ENCODE peak calls at places on chromosomes 5 and 9, in eight cellular contexts. One of them, this sample, is unnamed.

GRCh38 chr5:122385286-122385685 is 73.2 kb downstream of the SNCAIP start:
- DNase-seq in GM23248: no peak
- DNase-seq in neural progenitor cell: no peak
- DNase-seq in uterus: no peak
- DNase-seq in fibroblast of lung: no peak
- DNase-seq in colonic mucosa: no peak
- DNase-seq in CD8-positive, alpha-beta T cell: no peak
- DNase-seq in CD8-positive, alpha-beta memory T cell: no peak
- DNase-seq in this sample: no peak

GRCh38 chr5:176810687-176811501 is 535 bp downstream of the UNC5A start:
- DNase-seq in GM23248: peak; percentile 61
- DNase-seq in fibroblast of lung: peak; percentile 39
- DNase-seq in neural progenitor cell: no peak
- DNase-seq in CD8-positive, alpha-beta memory T cell: no peak
- DNase-seq in colonic mucosa: no peak
- DNase-seq in CD8-positive, alpha-beta T cell: no peak
- DNase-seq in uterus: no peak
- DNase-seq in this sample: peak; percentile 65

GRCh38 chr9:11204521-11204920 is 591.7 kb upstream of the PTPRD start:
- DNase-seq in fibroblast of lung: no peak
- DNase-seq in colonic mucosa: no peak
- DNase-seq in CD8-positive, alpha-beta memory T cell: no peak
- DNase-seq in uterus: no peak
- DNase-seq in CD8-positive, alpha-beta T cell: no peak
- DNase-seq in GM23248: no peak
- DNase-seq in neural progenitor cell: no peak
- DNase-seq in this sample: no peak

GRCh38 chr9:114078021-114078780 is at the start of gene AMBP:
- DNase-seq in fibroblast of lung: no peak
- DNase-seq in GM23248: no peak
- DNase-seq in CD8-positive, alpha-beta T cell: no peak
- DNase-seq in uterus: no peak
- DNase-seq in neural progenitor cell: no peak
- DNase-seq in CD8-positive, alpha-beta memory T cell: no peak
- DNase-seq in colonic mucosa: peak; percentile 61
- DNase-seq in this sample: no peak

GRCh38 chr5:120684749-120685415 is 220.8 kb downstream of the PRR16 start:
- DNase-seq in uterus: no peak
- DNase-seq in neural progenitor cell: peak; percentile 39
- DNase-seq in colonic mucosa: no peak
- DNase-seq in CD8-positive, alpha-beta T cell: no peak
- DNase-seq in fibroblast of lung: peak; percentile 19
- DNase-seq in GM23248: peak; percentile 47
- DNase-seq in CD8-positive, alpha-beta memory T cell: no peak
- DNase-seq in this sample: no peak

GRCh38 chr5:132425009-132425937 is 55.8 kb downstream of the SLC22A5 start:
- DNase-seq in GM23248: peak; percentile 95
- DNase-seq in uterus: no peak
- DNase-seq in CD8-positive, alpha-beta T cell: peak; percentile 71
- DNase-seq in colonic mucosa: peak; percentile 31
- DNase-seq in neural progenitor cell: no peak
- DNase-seq in CD8-positive, alpha-beta memory T cell: peak; percentile 89
- DNase-seq in fibroblast of lung: peak; percentile 94
- DNase-seq in this sample: peak; percentile 84

GRCh38 chr5:61866930-61867329 is 439.1 kb upstream of the KIF2A start:
- DNase-seq in CD8-positive, alpha-beta memory T cell: no peak
- DNase-seq in GM23248: peak; percentile 66
- DNase-seq in uterus: no peak
- DNase-seq in CD8-positive, alpha-beta T cell: no peak
- DNase-seq in neural progenitor cell: no peak
- DNase-seq in fibroblast of lung: peak; percentile 90
- DNase-seq in colonic mucosa: no peak
- DNase-seq in this sample: peak; percentile 50

GRCh38 chr5:56330806-56331205 is 97.7 kb upstream of the ANKRD55 start:
- DNase-seq in neural progenitor cell: no peak
- DNase-seq in CD8-positive, alpha-beta T cell: no peak
- DNase-seq in GM23248: no peak
- DNase-seq in fibroblast of lung: no peak
- DNase-seq in uterus: no peak
- DNase-seq in colonic mucosa: no peak
- DNase-seq in CD8-positive, alpha-beta memory T cell: no peak
- DNase-seq in this sample: no peak

GRCh38 chr9:89122944-89123343 is 55.7 kb downstream of the SHC3 start:
- DNase-seq in neural progenitor cell: no peak
- DNase-seq in CD8-positive, alpha-beta T cell: no peak
- DNase-seq in CD8-positive, alpha-beta memory T cell: no peak
- DNase-seq in colonic mucosa: no peak
- DNase-seq in GM23248: peak; percentile 54
- DNase-seq in uterus: no peak
- DNase-seq in fibroblast of lung: no peak
- DNase-seq in this sample: no peak

GRCh38 chr9:4774209-4774608 is 18.5 kb upstream of the RCL1 start:
- DNase-seq in GM23248: peak; percentile 71
- DNase-seq in CD8-positive, alpha-beta T cell: no peak
- DNase-seq in fibroblast of lung: no peak
- DNase-seq in uterus: no peak
- DNase-seq in colonic mucosa: no peak
- DNase-seq in neural progenitor cell: no peak
- DNase-seq in CD8-positive, alpha-beta memory T cell: no peak
- DNase-seq in this sample: no peak

GRCh38 chr9:113581865-113582697 is 118.6 kb downstream of the RGS3 start:
- DNase-seq in CD8-positive, alpha-beta memory T cell: peak; percentile 92
- DNase-seq in colonic mucosa: peak; percentile 82
- DNase-seq in neural progenitor cell: no peak
- DNase-seq in CD8-positive, alpha-beta T cell: peak; percentile 84
- DNase-seq in fibroblast of lung: no peak
- DNase-seq in GM23248: peak; percentile 69
- DNase-seq in uterus: peak; percentile 66
- DNase-seq in this sample: peak; percentile 73

GRCh38 chr9:112145886-112146285 is 29.2 kb downstream of the SUSD1 start:
- DNase-seq in GM23248: no peak
- DNase-seq in CD8-positive, alpha-beta memory T cell: no peak
- DNase-seq in neural progenitor cell: no peak
- DNase-seq in fibroblast of lung: peak; percentile 55
- DNase-seq in colonic mucosa: no peak
- DNase-seq in CD8-positive, alpha-beta T cell: no peak
- DNase-seq in uterus: no peak
- DNase-seq in this sample: no peak

DNA sequence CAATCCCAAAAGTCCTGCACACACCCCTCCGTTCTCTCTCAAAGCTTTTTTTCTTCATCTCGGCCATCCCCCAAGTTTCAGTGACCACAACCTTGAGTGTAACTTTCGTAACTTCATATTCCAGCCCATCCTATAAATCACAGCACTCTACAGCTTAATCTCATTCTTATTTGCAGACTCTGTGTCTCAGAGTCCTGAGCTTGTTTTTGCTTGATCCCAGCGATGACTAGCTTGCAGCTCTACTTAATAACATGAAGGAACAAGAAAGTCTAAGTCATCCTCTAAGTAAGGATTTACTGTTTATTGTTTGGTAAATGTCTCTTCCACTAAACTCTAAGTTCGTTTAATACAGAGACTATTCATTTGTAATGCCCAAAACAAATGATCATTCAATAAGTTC is 2.6 kb upstream of the SPDL1 start:
- DNase-seq in colonic mucosa: no peak
- DNase-seq in CD8-positive, alpha-beta T cell: no peak
- DNase-seq in GM23248: peak; percentile 54
- DNase-seq in uterus: no peak
- DNase-seq in CD8-positive, alpha-beta memory T cell: no peak
- DNase-seq in neural progenitor cell: no peak
- DNase-seq in fibroblast of lung: no peak
- DNase-seq in this sample: no peak
- H3K4me3 ChIP-seq in colonic mucosa: no peak overlapping the region
- H3K4me3 ChIP-seq in CD8-positive, alpha-beta T cell: no peak overlapping the region
- H3K4me3 ChIP-seq in GM23248: peak overlapping the region; percentile 2
- H3K4me3 ChIP-seq in uterus: no peak overlapping the region
- H3K4me3 ChIP-seq in CD8-positive, alpha-beta memory T cell: no peak overlapping the region
- H3K4me3 ChIP-seq in neural progenitor cell: no peak overlapping the region
- H3K4me3 ChIP-seq in fibroblast of lung: no peak overlapping the region
- H3K4me3 ChIP-seq in this sample: no peak overlapping the region

GRCh38 chr5:3023678-3024077 is 272.2 kb upstream of the IRX2 start:
- DNase-seq in fibroblast of lung: no peak
- DNase-seq in uterus: no peak
- DNase-seq in GM23248: no peak
- DNase-seq in neural progenitor cell: no peak
- DNase-seq in CD8-positive, alpha-beta memory T cell: no peak
- DNase-seq in CD8-positive, alpha-beta T cell: peak; percentile 5
- DNase-seq in colonic mucosa: no peak
- DNase-seq in this sample: no peak
- H3K9me3 ChIP-seq in fibroblast of lung: no peaks in the 10 kb centered on the region
- H3K9me3 ChIP-seq in uterus: no peaks in the 10 kb centered on the region
- H3K9me3 ChIP-seq in GM23248: no peaks in the 10 kb centered on the region
- H3K9me3 ChIP-seq in neural progenitor cell: no peaks in the 10 kb centered on the region
- H3K9me3 ChIP-seq in CD8-positive, alpha-beta memory T cell: no peaks in the 10 kb centered on the region
- H3K9me3 ChIP-seq in CD8-positive, alpha-beta T cell: no peaks in the 10 kb centered on the region
- H3K9me3 ChIP-seq in colonic mucosa: no peaks in the 10 kb centered on the region
- H3K9me3 ChIP-seq in this sample: no peaks in the 10 kb centered on the region

GRCh38 chr9:130243015-130243881 is 22.3 kb upstream of the HMCN2 start:
- DNase-seq in fibroblast of lung: no peak
- DNase-seq in CD8-positive, alpha-beta memory T cell: peak; percentile 84
- DNase-seq in colonic mucosa: peak; percentile 83
- DNase-seq in CD8-positive, alpha-beta T cell: peak; percentile 88
- DNase-seq in uterus: peak; percentile 82
- DNase-seq in GM23248: peak; percentile 53
- DNase-seq in neural progenitor cell: peak; percentile 88
- DNase-seq in this sample: peak; percentile 44
- H3K36me3 ChIP-seq in fibroblast of lung: no peaks in the 10 kb centered on the region
- H3K36me3 ChIP-seq in CD8-positive, alpha-beta memory T cell: no peaks in the 10 kb centered on the region
- H3K36me3 ChIP-seq in colonic mucosa: no peaks in the 10 kb centered on the region
- H3K36me3 ChIP-seq in CD8-positive, alpha-beta T cell: no peaks in the 10 kb centered on the region
- H3K36me3 ChIP-seq in uterus: no peaks in the 10 kb centered on the region
- H3K36me3 ChIP-seq in GM23248: no peaks in the 10 kb centered on the region
- H3K36me3 ChIP-seq in neural progenitor cell: no peaks in the 10 kb centered on the region
- H3K36me3 ChIP-seq in this sample: no peaks in the 10 kb centered on the region

GRCh38 chr5:86837610-86838009 is 219.9 kb downstream of the COX7C start:
- DNase-seq in colonic mucosa: no peak
- DNase-seq in CD8-positive, alpha-beta T cell: no peak
- DNase-seq in neural progenitor cell: no peak
- DNase-seq in CD8-positive, alpha-beta memory T cell: no peak
- DNase-seq in fibroblast of lung: peak; percentile 36
- DNase-seq in uterus: no peak
- DNase-seq in GM23248: peak; percentile 3
- DNase-seq in this sample: no peak
- H3K4me3 ChIP-seq in colonic mucosa: no peak overlapping the region
- H3K4me3 ChIP-seq in CD8-positive, alpha-beta T cell: no peak overlapping the region
- H3K4me3 ChIP-seq in neural progenitor cell: no peak overlapping the region
- H3K4me3 ChIP-seq in CD8-positive, alpha-beta memory T cell: no peak overlapping the region
- H3K4me3 ChIP-seq in fibroblast of lung: no peak overlapping the region
- H3K4me3 ChIP-seq in uterus: no peak overlapping the region
- H3K4me3 ChIP-seq in GM23248: no peak overlapping the region
- H3K4me3 ChIP-seq in this sample: no peak overlapping the region

This sample was measured in MG63.